ENCODE peak calls at places on chromosomes 2 and 18, in four cellular contexts. O is tibial artery, G is hepatocyte, I is lower lobe of right lung. B is an unnamed sample.

GRCh38 chr18:79947881-79948610 is 3.4 kb downstream of the SLC66A2 start:
- DNase-seq in O (no peak), G (no peak), I (peak; percentile 26), B (peak; percentile 4)

GRCh38 chr2:102510791-102511575 is 38.0 kb downstream of the SLC9A4 start:
- DNase-seq in O (no peak), G (no peak), I (no peak), B (no peak)

GRCh38 chr2:210363261-210363660 is 48.3 kb upstream of the MYL1 start:
- DNase-seq in O (no peak), G (no peak), I (no peak), B (no peak)

GRCh38 chr2:1886405-1886992 is 142.2 kb upstream of the PXDN start:
- DNase-seq in O (no peak), G (peak; percentile 88), I (peak; percentile 77), B (peak; percentile 88)

GRCh38 chr2:241616168-241617125 is 20.5 kb downstream of the THAP4 start:
- DNase-seq in O (no peak), G (no peak), I (no peak), B (no peak)

GRCh38 chr18:68826111-68826510 is 28.2 kb downstream of the CCDC102B start:
- DNase-seq in O (peak; percentile 76), G (no peak), I (no peak), B (no peak)

GRCh38 chr18:8659609-8660242 is 45.6 kb upstream of the MTCL1 start:
- DNase-seq in O (no peak), G (no peak), I (no peak), B (no peak)

GRCh38 chr18:70296289-70296688 is 7.4 kb downstream of the SOCS6 start:
- DNase-seq in O (no peak), G (no peak), I (no peak), B (no peak)

GRCh38 chr2:150482667-150483260 is 4.7 kb downstream of the RND3 start:
- DNase-seq in O (no peak), G (no peak), I (no peak), B (no peak)

GRCh38 chr18:74342416-74343043 is 26.9 kb downstream of the C18orf63 start:
- DNase-seq in O (no peak), G (peak; percentile 71), I (no peak), B (peak; percentile 25)

GRCh38 chr2:48693645-48694044 is 61.9 kb downstream of the LHCGR start:
- DNase-seq in O (no peak), G (no peak), I (no peak), B (no peak)

GRCh38 chr2:58762176-58762781 is 521.2 kb upstream of the FANCL start:
- DNase-seq in O (no peak), G (peak; percentile 69), I (peak; percentile 49), B (peak; percentile 66)

GRCh38 chr2:199988176-199988575 is 32.8 kb downstream of the MAIP1 start:
- DNase-seq in O (no peak), G (no peak), I (no peak), B (no peak)

GRCh38 chr2:213559053-213559452 is 274.8 kb downstream of the SPAG16 start:
- DNase-seq in O (no peak), G (no peak), I (no peak), B (no peak)

GRCh38 chr2:3927031-3927430 is 223.7 kb downstream of the DCDC2C start:
- DNase-seq in O (no peak), G (no peak), I (no peak), B (no peak)

GRCh38 chr2:170816499-170817246 is at the start of gene GAD1:
- DNase-seq in O (peak; percentile 88), G (peak; percentile 85), I (peak; percentile 70), B (peak; percentile 90)

GRCh38 chr2:210654091-210654490 is 97.7 kb downstream of the CPS1 start:
- DNase-seq in O (no peak), G (no peak), I (no peak), B (no peak)

GRCh38 chr2:216015722-216016464 is 2.5 kb upstream of the MREG start:
- DNase-seq in O (no peak), G (no peak), I (no peak), B (peak; percentile 84)

GRCh38 chr2:237486819-237487448 is at the start of gene MLPH:
- DNase-seq in O (no peak), G (peak; percentile 61), I (peak; percentile 82), B (no peak)

GRCh38 chr2:113342650-113343049 is 63.9 kb upstream of the PAX8 start:
- DNase-seq in O (peak; percentile 71), G (no peak), I (peak; percentile 58), B (no peak)

GRCh38 chr2:129160879-129161278 is 818.6 kb upstream of the RAB6C start:
- DNase-seq in O (no peak), G (no peak), I (no peak), B (no peak)

GRCh38 chr18:9133225-9133624 is 3.4 kb upstream of the ANKRD12 start:
- DNase-seq in O (no peak), G (peak; percentile 18), I (no peak), B (no peak)

GRCh38 chr2:128304715-128305554 is 13.7 kb downstream of the HS6ST1 start:
- DNase-seq in O (no peak), G (peak; percentile 92), I (peak; percentile 77), B (peak; percentile 52)

GRCh38 chr18:48897531-48897930 is 53.2 kb downstream of the SMAD7 start:
- DNase-seq in O (peak; percentile 73), G (peak; percentile 4), I (no peak), B (no peak)

GRCh38 chr2:26616032-26616863 is 24.9 kb downstream of the CIB4 start:
- DNase-seq in O (peak; percentile 48), G (no peak), I (peak; percentile 29), B (peak; percentile 59)

GRCh38 chr2:166413255-166413654 is 37.5 kb upstream of the SCN9A start:
- DNase-seq in O (no peak), G (no peak), I (no peak), B (no peak)

GRCh38 chr2:205822578-205822977 is 140.3 kb downstream of the NRP2 start:
- DNase-seq in O (no peak), G (no peak), I (no peak), B (no peak)

GRCh38 chr2:166106431-166107015 is 21.3 kb downstream of the SCN1A start:
- DNase-seq in O (no peak), G (peak; percentile 13), I (no peak), B (peak; percentile 25)

GRCh38 chr2:42147641-42148274 is 21.4 kb upstream of the EML4 start:
- DNase-seq in O (no peak), G (peak; percentile 59), I (no peak), B (no peak)

GRCh38 chr18:13577091-13577697 is 149.2 kb downstream of the FAM210A start:
- DNase-seq in O (no peak), G (no peak), I (no peak), B (no peak)

GRCh38 chr2:206990335-206990734 is 51.0 kb downstream of the CPO start:
- DNase-seq in O (no peak), G (no peak), I (no peak), B (no peak)

GRCh38 chr18:74940856-74941255 is 268.1 kb downstream of the PTGR3 start:
- DNase-seq in O (no peak), G (no peak), I (no peak), B (no peak)

GRCh38 chr2:29367986-29368677 is 252.9 kb downstream of the CLIP4 start:
- DNase-seq in O (no peak), G (no peak), I (no peak), B (no peak)

GRCh38 chr2:98623657-98624056 is 15.3 kb downstream of the UNC50 start:
- DNase-seq in O (no peak), G (no peak), I (peak; percentile 55), B (no peak)

GRCh38 chr2:26487192-26487591 is 9.3 kb upstream of the OTOF start:
- DNase-seq in O (no peak), G (no peak), I (no peak), B (no peak)

GRCh38 chr18:49819071-49819662 is 5.8 kb upstream of the ACAA2 start:
- DNase-seq in O (no peak), G (no peak), I (no peak), B (no peak)

GRCh38 chr2:230956827-230957755 is 32.0 kb upstream of the GPR55 start:
- DNase-seq in O (no peak), G (peak; percentile 73), I (no peak), B (no peak)

GRCh38 chr18:77762632-77763031 is 513.0 kb downstream of the GALR1 start:
- DNase-seq in O (no peak), G (no peak), I (no peak), B (no peak)

GRCh38 chr2:119240311-119241204 is 16.9 kb downstream of the STEAP3 start:
- DNase-seq in O (peak; percentile 86), G (peak; percentile 66), I (peak; percentile 73), B (peak; percentile 93)

GRCh38 chr2:46032161-46032813 is 264.9 kb upstream of the EPAS1 start:
- DNase-seq in O (peak; percentile 75), G (no peak), I (no peak), B (no peak)
- H3K27ac ChIP-seq in O (peak overlapping the region; percentile 66), G (no peak overlapping the region), I (peak overlapping the region; percentile 72), B (no peak overlapping the region)

DNA sequence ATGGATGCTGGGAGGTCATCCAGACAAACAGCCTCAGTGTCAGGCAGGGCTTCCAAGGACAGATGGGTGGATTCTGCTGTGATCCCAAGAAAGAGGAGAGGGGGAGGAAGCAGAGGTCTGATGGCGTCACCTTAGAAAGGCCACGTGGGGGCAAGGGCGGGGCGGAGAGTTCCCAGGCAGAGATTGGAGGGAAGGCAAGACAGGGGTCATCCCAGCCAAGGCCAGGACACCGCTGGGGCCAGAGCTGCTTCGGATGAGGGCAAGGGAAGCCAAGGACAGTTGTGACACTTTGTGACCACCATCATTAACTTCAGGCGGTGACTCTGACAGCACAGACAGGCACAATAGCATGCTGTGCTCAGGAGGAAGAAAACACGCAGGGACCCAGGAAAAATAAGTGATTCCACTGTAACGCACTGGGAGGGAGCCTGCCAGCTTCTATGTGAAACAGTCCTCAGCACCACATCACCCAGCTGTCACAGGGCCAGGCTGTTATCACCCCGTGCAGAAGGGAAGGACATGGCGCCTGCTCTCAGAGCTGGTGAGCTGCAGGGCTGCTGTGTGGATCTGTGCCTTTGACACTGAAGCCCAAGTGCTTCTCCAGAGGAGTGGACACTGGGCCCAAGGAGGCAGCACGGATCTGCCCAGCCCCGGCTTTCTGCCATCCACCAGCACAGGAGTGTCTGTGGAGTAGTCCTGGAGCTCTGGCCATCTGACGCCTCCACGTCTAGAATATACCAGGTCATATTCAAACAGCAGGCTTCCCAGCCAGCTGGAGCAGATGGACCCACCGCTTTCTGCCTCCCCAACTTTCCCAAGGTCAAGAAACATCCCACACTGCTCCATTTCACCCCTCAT is 204.1 kb downstream of the NDUFA10 start:
- DNase-seq in O (peak; percentile 63), G (no peak), I (no peak), B (peak; percentile 71)
- H3K9me3 ChIP-seq in O (no peaks in the 10 kb centered on the region), G (no peaks in the 10 kb centered on the region), I (no peaks in the 10 kb centered on the region), B (no peaks in the 10 kb centered on the region)

GRCh38 chr18:55261253-55261652 is 302.0 kb upstream of the CCDC68 start:
- DNase-seq in O (no peak), G (no peak), I (no peak), B (no peak)

GRCh38 chr18:55262021-55262560 is 302.8 kb upstream of the CCDC68 start:
- DNase-seq in O (no peak), G (no peak), I (no peak), B (no peak)

GRCh38 chr18:55265130-55265675 is 305.9 kb upstream of the CCDC68 start:
- DNase-seq in O (no peak), G (no peak), I (no peak), B (no peak)

GRCh38 chr18:55265916-55266488 is 306.7 kb upstream of the CCDC68 start:
- DNase-seq in O (no peak), G (no peak), I (no peak), B (no peak)

GRCh38 chr18:55264108-55264507 is 304.8 kb upstream of the CCDC68 start:
- DNase-seq in O (no peak), G (no peak), I (no peak), B (no peak)
- H3K4me3 ChIP-seq in O (no peak overlapping the region), G (no peak overlapping the region), I (no peak overlapping the region), B (no peak overlapping the region)

GRCh38 chr2:19733390-19733789 is 168.4 kb downstream of the TTC32 start:
- DNase-seq in O (no peak), G (no peak), I (no peak), B (no peak)
- H3K27ac ChIP-seq in O (no peak overlapping the region), G (no peak overlapping the region), I (no peak overlapping the region), B (no peak overlapping the region)

GRCh38 chr2:13093644-13094043 is 376.9 kb downstream of the TRIB2 start:
- DNase-seq in O (no peak), G (no peak), I (no peak), B (no peak)
- H3K9me3 ChIP-seq in O (no peaks in the 10 kb centered on the region), G (no peaks in the 10 kb centered on the region), I (no peaks in the 10 kb centered on the region), B (peaks cover 3% of the 10 kb centered on the region)